ENCODE peak calls at places on chromosomes 13 and 19, in seven cellular contexts. D is SK-N-SH, H is fibroblast of the aortic adventitia, M is astrocyte of the cerebellum, V is fibroblast of pulmonary artery, Q is sigmoid colon, A is fibroblast of mammary gland. T is an unnamed sample.

GRCh38 chr13:113364933-113365371 is 1.0 kb upstream of the GRTP1 start:
- DNase-seq in D (peak; percentile 57), H (no peak), M (no peak), V (no peak), Q (peak; percentile 78), A (no peak), T (no peak)

GRCh38 chr13:102402292-102402691 is 444 bp upstream of the FGF14 start:
- DNase-seq in D (peak; percentile 88), H (peak; percentile 5), M (no peak), V (peak; percentile 10), Q (peak; percentile 66), A (peak; percentile 79), T (no peak)

GRCh38 chr19:18100710-18101109 is 3.1 kb downstream of the MAST3 start:
- DNase-seq in D (no peak), H (no peak), M (no peak), V (no peak), Q (no peak), A (peak; percentile 8), T (no peak)

GRCh38 chr13:61664821-61665705 is 249.4 kb upstream of the PCDH20 start:
- DNase-seq in D (no peak), H (no peak), M (no peak), V (peak; percentile 18), Q (no peak), A (no peak), T (no peak)

GRCh38 chr13:30572859-30573275 is 44.9 kb upstream of the USPL1 start:
- DNase-seq in D (peak; percentile 15), H (peak; percentile 70), M (no peak), V (peak; percentile 61), Q (no peak), A (peak; percentile 68), T (no peak)

GRCh38 chr19:44548736-44549135 is 19.3 kb upstream of the CEACAM20 start:
- DNase-seq in D (no peak), H (peak; percentile 66), M (peak; percentile 78), V (peak; percentile 71), Q (no peak), A (peak; percentile 43), T (no peak)

GRCh38 chr19:1631557-1632100 is 20.8 kb downstream of the TCF3 start:
- DNase-seq in D (no peak), H (no peak), M (no peak), V (no peak), Q (no peak), A (no peak), T (no peak)

GRCh38 chr13:84413016-84413415 is 530.7 kb upstream of the SLITRK1 start:
- DNase-seq in D (no peak), H (no peak), M (no peak), V (no peak), Q (no peak), A (no peak), T (no peak)

GRCh38 chr19:48896191-48896720 is 2.3 kb downstream of the TULP2 start:
- DNase-seq in D (peak; percentile 90), H (no peak), M (no peak), V (peak; percentile 43), Q (peak; percentile 86), A (peak; percentile 43), T (no peak)

GRCh38 chr13:27371932-27372331 is 52.5 kb upstream of the GTF3A start:
- DNase-seq in D (no peak), H (no peak), M (no peak), V (no peak), Q (no peak), A (no peak), T (no peak)

GRCh38 chr13:40125336-40125735 is 469.9 kb downstream of the COG6 start:
- DNase-seq in D (no peak), H (no peak), M (no peak), V (no peak), Q (no peak), A (no peak), T (no peak)

GRCh38 chr19:19185853-19186728 is 5.9 kb downstream of the BORCS8 start:
- DNase-seq in D (peak; percentile 83), H (peak; percentile 31), M (no peak), V (peak; percentile 53), Q (no peak), A (peak; percentile 43), T (no peak)

GRCh38 chr19:51439021-51439465 is 19.2 kb downstream of the SIGLEC8 start:
- DNase-seq in D (no peak), H (no peak), M (no peak), V (peak; percentile 7), Q (no peak), A (peak; percentile 16), T (no peak)

GRCh38 chr19:39602224-39602623 is at the start of gene LGALS13:
- DNase-seq in D (no peak), H (no peak), M (no peak), V (no peak), Q (no peak), A (no peak), T (no peak)

GRCh38 chr19:41367848-41368301 is 3.9 kb upstream of the B9D2 start:
- DNase-seq in D (no peak), H (peak; percentile 96), M (peak; percentile 83), V (peak; percentile 89), Q (no peak), A (peak; percentile 93), T (no peak)

GRCh38 chr19:56639217-56639616 is 3.7 kb upstream of the SMIM17 start:
- DNase-seq in D (no peak), H (peak; percentile 1), M (no peak), V (peak; percentile 22), Q (no peak), A (peak; percentile 19), T (no peak)

GRCh38 chr19:33251526-33252090 is 26.0 kb upstream of the SLC7A10 start:
- DNase-seq in D (no peak), H (no peak), M (no peak), V (no peak), Q (no peak), A (no peak), T (no peak)

GRCh38 chr19:3160219-3160618 is 18.4 kb upstream of the S1PR4 start:
- DNase-seq in D (no peak), H (no peak), M (no peak), V (no peak), Q (no peak), A (no peak), T (no peak)

GRCh38 chr13:19685445-19685844 is 52.0 kb downstream of the MPHOSPH8 start:
- DNase-seq in D (no peak), H (no peak), M (no peak), V (no peak), Q (no peak), A (no peak), T (no peak)

DNA sequence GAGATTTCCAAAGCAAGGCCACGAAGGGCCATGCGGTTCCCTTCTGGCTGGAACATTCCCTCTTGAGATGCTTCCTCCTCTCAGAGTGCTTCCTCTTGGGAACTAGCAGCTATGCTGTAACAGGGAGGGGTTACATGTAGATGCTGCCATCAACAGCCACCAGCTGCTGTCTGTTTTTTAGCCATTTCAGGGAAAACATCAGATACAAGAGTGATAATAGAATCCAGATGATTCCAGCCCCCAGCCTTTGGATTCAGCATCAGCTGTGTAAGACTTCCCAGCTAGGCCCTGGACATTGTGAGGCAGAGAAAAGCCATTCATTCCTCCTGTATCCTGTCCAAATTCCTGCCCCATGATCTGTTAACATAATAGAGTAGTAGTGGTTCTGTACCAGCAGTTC is 8.2 kb upstream of the ZNF177 start:
- DNase-seq in D (peak; percentile 50), H (no peak), M (no peak), V (no peak), Q (no peak), A (no peak), T (no peak)
- H3K4me3 ChIP-seq in D (no peak overlapping the region), H (no peak overlapping the region), M (no peak overlapping the region), V (no peak overlapping the region), Q (no peak overlapping the region), A (no peak overlapping the region), T (no peak overlapping the region)

GRCh38 chr19:35495107-35496064 is 5.1 kb upstream of the KRTDAP start:
- DNase-seq in D (peak; percentile 87), H (peak; percentile 63), M (no peak), V (peak; percentile 70), Q (peak; percentile 83), A (peak; percentile 59), T (no peak)
- TF ChIP-seq CTCF in D (peak; percentile 81), H (peak; percentile 100), M (peak; percentile 97), V (peak; percentile 99), Q (peak; percentile 82), A (peak; percentile 95), T (peak; percentile 99)

DNA sequence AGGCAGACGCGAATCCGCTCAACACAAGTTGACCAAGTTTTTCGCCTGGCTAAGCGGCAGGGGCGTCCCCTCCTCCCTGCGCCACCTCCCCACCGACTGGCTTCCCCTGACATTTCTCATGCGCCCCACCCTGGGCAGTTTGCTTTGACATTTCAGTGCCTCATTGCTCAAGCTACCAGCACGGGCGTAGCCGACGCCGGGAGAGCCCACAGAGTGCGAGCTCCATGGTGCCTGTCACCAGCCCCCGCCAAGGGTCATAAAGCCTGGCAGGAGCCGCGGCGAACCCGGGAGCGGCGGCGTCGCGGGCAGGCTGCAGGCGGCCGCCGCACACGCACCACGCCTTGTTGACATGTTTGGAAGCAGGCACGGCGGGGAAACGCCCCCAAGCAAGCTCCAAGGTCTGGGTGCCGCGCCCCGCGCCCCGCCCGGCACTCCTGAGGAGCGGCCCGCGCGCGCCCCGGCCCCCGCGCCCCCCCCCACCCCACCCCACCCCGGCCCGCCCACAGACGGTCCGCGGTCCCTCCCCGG is 640 bp downstream of the FBXL3 start:
- DNase-seq in D (peak; percentile 83), H (peak; percentile 51), M (no peak), V (peak; percentile 61), Q (peak; percentile 90), A (peak; percentile 69), T (peak; percentile 40)
- H3K4me3 ChIP-seq in D (peak overlapping the region; percentile 87), H (peak overlapping the region; percentile 89), M (peak overlapping the region; percentile 82), V (peak overlapping the region; percentile 66), Q (peak overlapping the region; percentile 99), A (peak overlapping the region; percentile 87), T (peak overlapping the region; percentile 94)

GRCh38 chr13:111117289-111117688 is 2.2 kb downstream of the ARHGEF7 start:
- DNase-seq in D (no peak), H (peak; percentile 56), M (no peak), V (no peak), Q (no peak), A (peak; percentile 57), T (no peak)

GRCh38 chr13:111116830-111117229 is 1.7 kb downstream of the ARHGEF7 start:
- DNase-seq in D (no peak), H (peak; percentile 69), M (no peak), V (no peak), Q (no peak), A (peak; percentile 76), T (no peak)

GRCh38 chr13:111114362-111115050 is 604 bp upstream of the ARHGEF7 start:
- DNase-seq in D (peak; percentile 77), H (peak; percentile 19), M (no peak), V (peak; percentile 28), Q (peak; percentile 75), A (peak; percentile 47), T (no peak)

GRCh38 chr13:111115051-111115840 is at the start of gene ARHGEF7:
- DNase-seq in D (peak; percentile 86), H (no peak), M (no peak), V (no peak), Q (no peak), A (no peak), T (no peak)

DNA sequence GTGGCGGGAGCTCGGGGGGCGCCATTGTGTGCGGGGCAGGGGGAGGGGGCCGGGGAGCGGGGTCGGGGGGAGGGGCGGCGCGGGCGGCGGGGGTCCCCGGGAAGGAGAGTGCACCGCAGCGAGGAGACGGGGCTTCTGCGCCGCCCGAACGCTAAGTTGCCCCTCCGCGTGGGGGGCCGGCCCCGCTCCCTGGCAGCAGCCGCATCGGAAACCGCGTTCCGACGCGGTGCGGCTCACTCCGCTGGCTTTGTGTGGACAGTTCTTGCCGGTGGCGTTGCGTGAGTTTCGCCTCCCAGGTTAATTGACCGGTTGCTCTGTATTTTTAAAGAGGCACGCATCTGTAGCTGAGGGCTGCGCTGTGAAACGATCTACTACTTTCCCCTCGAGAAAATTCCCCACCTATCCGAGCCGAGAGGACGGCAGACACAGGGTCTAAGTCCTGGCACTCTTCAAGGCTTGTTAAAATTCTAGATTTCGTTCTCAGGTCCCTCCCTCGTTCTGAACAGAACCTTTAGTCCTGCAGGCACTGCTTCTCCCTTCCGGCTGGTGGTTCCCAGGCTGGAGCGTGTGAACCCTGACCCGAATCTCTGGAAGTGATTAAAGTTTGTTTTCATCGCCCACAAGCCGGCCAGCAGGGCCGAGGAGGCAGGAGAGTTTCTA is 861 bp downstream of the ARHGEF7 start:
- DNase-seq in D (peak; percentile 80), H (peak; percentile 87), M (peak; percentile 51), V (peak; percentile 59), Q (no peak), A (peak; percentile 91), T (no peak)
- TF ChIP-seq CTCF in D (no peak), H (no peak), M (no peak), V (no peak), Q (no peak), A (no peak), T (no peak)

T was measured in GM12864.